ENCODE peak calls at places on chromosomes 5 and 9, in nine cellular contexts. One of them, this sample, is unnamed.

GRCh38 chr9:70120834-70121510 is 77.3 kb downstream of the MAMDC2 start:
- DNase-seq in hepatocyte: peak; percentile 42
- DNase-seq in neural progenitor cell: peak; percentile 12
- DNase-seq in OCI-LY7: no peak
- DNase-seq in HCT116: no peak
- DNase-seq in fibroblast of lung: peak; percentile 99
- DNase-seq in K562: no peak
- DNase-seq in IMR-90: peak; percentile 97
- DNase-seq in astrocyte: peak; percentile 97
- DNase-seq in this sample: peak; percentile 90

GRCh38 chr9:95854386-95855015 is 21.0 kb upstream of the ERCC6L2 start:
- DNase-seq in hepatocyte: no peak
- DNase-seq in neural progenitor cell: no peak
- DNase-seq in OCI-LY7: no peak
- DNase-seq in HCT116: no peak
- DNase-seq in fibroblast of lung: peak; percentile 80
- DNase-seq in K562: no peak
- DNase-seq in IMR-90: peak; percentile 82
- DNase-seq in astrocyte: peak; percentile 78
- DNase-seq in this sample: no peak

GRCh38 chr5:32934529-32934928 is 223.4 kb downstream of the NPR3 start:
- DNase-seq in hepatocyte: no peak
- DNase-seq in neural progenitor cell: no peak
- DNase-seq in OCI-LY7: no peak
- DNase-seq in HCT116: no peak
- DNase-seq in fibroblast of lung: no peak
- DNase-seq in K562: no peak
- DNase-seq in IMR-90: no peak
- DNase-seq in astrocyte: no peak
- DNase-seq in this sample: no peak

GRCh38 chr5:56356121-56356875 is 123.2 kb upstream of the ANKRD55 start:
- DNase-seq in hepatocyte: peak; percentile 38
- DNase-seq in neural progenitor cell: no peak
- DNase-seq in OCI-LY7: no peak
- DNase-seq in HCT116: no peak
- DNase-seq in fibroblast of lung: no peak
- DNase-seq in K562: no peak
- DNase-seq in IMR-90: peak; percentile 14
- DNase-seq in astrocyte: no peak
- DNase-seq in this sample: no peak

GRCh38 chr9:135244271-135244691 is 156.8 kb downstream of the OLFM1 start:
- DNase-seq in hepatocyte: no peak
- DNase-seq in neural progenitor cell: no peak
- DNase-seq in OCI-LY7: no peak
- DNase-seq in HCT116: no peak
- DNase-seq in fibroblast of lung: no peak
- DNase-seq in K562: no peak
- DNase-seq in IMR-90: no peak
- DNase-seq in astrocyte: no peak
- DNase-seq in this sample: no peak

GRCh38 chr9:1047605-1048235 is 2.4 kb upstream of the DMRT2 start:
- DNase-seq in hepatocyte: no peak
- DNase-seq in neural progenitor cell: no peak
- DNase-seq in OCI-LY7: peak; percentile 3
- DNase-seq in HCT116: no peak
- DNase-seq in fibroblast of lung: no peak
- DNase-seq in K562: no peak
- DNase-seq in IMR-90: peak; percentile 3
- DNase-seq in astrocyte: no peak
- DNase-seq in this sample: no peak

GRCh38 chr5:40378431-40379175 is 301.1 kb upstream of the PTGER4 start:
- DNase-seq in hepatocyte: no peak
- DNase-seq in neural progenitor cell: no peak
- DNase-seq in OCI-LY7: no peak
- DNase-seq in HCT116: no peak
- DNase-seq in fibroblast of lung: no peak
- DNase-seq in K562: no peak
- DNase-seq in IMR-90: no peak
- DNase-seq in astrocyte: no peak
- DNase-seq in this sample: no peak

GRCh38 chr9:90880066-90880465 is 78.4 kb downstream of the SYK start:
- DNase-seq in hepatocyte: no peak
- DNase-seq in neural progenitor cell: no peak
- DNase-seq in OCI-LY7: no peak
- DNase-seq in HCT116: no peak
- DNase-seq in fibroblast of lung: no peak
- DNase-seq in K562: no peak
- DNase-seq in IMR-90: no peak
- DNase-seq in astrocyte: no peak
- DNase-seq in this sample: no peak

GRCh38 chr9:16154570-16155078 is 601.8 kb downstream of the CCDC171 start:
- DNase-seq in hepatocyte: peak; percentile 83
- DNase-seq in neural progenitor cell: peak; percentile 84
- DNase-seq in OCI-LY7: peak; percentile 4
- DNase-seq in HCT116: no peak
- DNase-seq in fibroblast of lung: peak; percentile 64
- DNase-seq in K562: peak; percentile 15
- DNase-seq in IMR-90: no peak
- DNase-seq in astrocyte: no peak
- DNase-seq in this sample: no peak

GRCh38 chr9:89477811-89478583 is 19.9 kb downstream of the SEMA4D start:
- DNase-seq in hepatocyte: peak; percentile 55
- DNase-seq in neural progenitor cell: no peak
- DNase-seq in OCI-LY7: no peak
- DNase-seq in HCT116: no peak
- DNase-seq in fibroblast of lung: peak; percentile 82
- DNase-seq in K562: no peak
- DNase-seq in IMR-90: peak; percentile 46
- DNase-seq in astrocyte: peak; percentile 74
- DNase-seq in this sample: no peak

GRCh38 chr5:1239514-1240251 is 14.5 kb downstream of the SLC6A18 start:
- DNase-seq in hepatocyte: peak; percentile 69
- DNase-seq in neural progenitor cell: no peak
- DNase-seq in OCI-LY7: no peak
- DNase-seq in HCT116: no peak
- DNase-seq in fibroblast of lung: no peak
- DNase-seq in K562: peak; percentile 51
- DNase-seq in IMR-90: no peak
- DNase-seq in astrocyte: no peak
- DNase-seq in this sample: no peak

GRCh38 chr5:133981714-133982113 is 13.3 kb upstream of the C5orf15 start:
- DNase-seq in hepatocyte: no peak
- DNase-seq in neural progenitor cell: no peak
- DNase-seq in OCI-LY7: no peak
- DNase-seq in HCT116: no peak
- DNase-seq in fibroblast of lung: no peak
- DNase-seq in K562: no peak
- DNase-seq in IMR-90: no peak
- DNase-seq in astrocyte: no peak
- DNase-seq in this sample: no peak

GRCh38 chr9:2120926-2121689 is 106.0 kb downstream of the SMARCA2 start:
- DNase-seq in hepatocyte: no peak
- DNase-seq in neural progenitor cell: no peak
- DNase-seq in OCI-LY7: no peak
- DNase-seq in HCT116: peak; percentile 7
- DNase-seq in fibroblast of lung: peak; percentile 54
- DNase-seq in K562: no peak
- DNase-seq in IMR-90: peak; percentile 56
- DNase-seq in astrocyte: peak; percentile 41
- DNase-seq in this sample: no peak

GRCh38 chr9:130183133-130183762 is 11.0 kb downstream of the NCS1 start:
- DNase-seq in hepatocyte: peak; percentile 62
- DNase-seq in neural progenitor cell: peak; percentile 64
- DNase-seq in OCI-LY7: no peak
- DNase-seq in HCT116: no peak
- DNase-seq in fibroblast of lung: peak; percentile 81
- DNase-seq in K562: no peak
- DNase-seq in IMR-90: peak; percentile 71
- DNase-seq in astrocyte: peak; percentile 71
- DNase-seq in this sample: no peak

DNA sequence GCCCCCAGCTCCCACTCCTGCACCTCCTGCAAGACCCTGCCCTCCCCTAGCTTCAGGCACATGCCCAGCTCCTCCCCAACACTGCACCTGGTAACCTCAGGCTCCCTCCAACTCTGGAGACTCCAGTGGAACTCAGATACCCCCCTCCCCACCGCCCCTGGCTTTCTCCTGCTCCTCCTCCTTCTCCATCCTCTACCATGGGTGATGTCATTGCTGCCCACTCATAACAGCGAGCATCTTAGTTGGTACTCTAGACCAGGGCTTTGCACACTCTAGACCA is 24.7 kb upstream of the CNOT6 start:
- DNase-seq in hepatocyte: no peak
- DNase-seq in neural progenitor cell: no peak
- DNase-seq in OCI-LY7: no peak
- DNase-seq in HCT116: no peak
- DNase-seq in fibroblast of lung: no peak
- DNase-seq in K562: no peak
- DNase-seq in IMR-90: no peak
- DNase-seq in astrocyte: no peak
- DNase-seq in this sample: no peak
- H3K27ac ChIP-seq in hepatocyte: no peak overlapping the region
- H3K27ac ChIP-seq in neural progenitor cell: no peak overlapping the region
- H3K27ac ChIP-seq in OCI-LY7: no peak overlapping the region
- H3K27ac ChIP-seq in HCT116: no peak overlapping the region
- H3K27ac ChIP-seq in fibroblast of lung: no peak overlapping the region
- H3K27ac ChIP-seq in K562: no peak overlapping the region
- H3K27ac ChIP-seq in IMR-90: no peak overlapping the region
- H3K27ac ChIP-seq in astrocyte: no peak overlapping the region
- H3K27ac ChIP-seq in this sample: no peak overlapping the region

GRCh38 chr9:81030027-81030426 is 659.3 kb downstream of the TLE1 start:
- DNase-seq in hepatocyte: no peak
- DNase-seq in neural progenitor cell: no peak
- DNase-seq in OCI-LY7: no peak
- DNase-seq in HCT116: no peak
- DNase-seq in fibroblast of lung: no peak
- DNase-seq in K562: no peak
- DNase-seq in IMR-90: no peak
- DNase-seq in astrocyte: no peak
- DNase-seq in this sample: no peak
- H3K4me1 ChIP-seq in hepatocyte: peaks cover 18% of the 10 kb centered on the region
- H3K4me1 ChIP-seq in neural progenitor cell: no peaks in the 10 kb centered on the region
- H3K4me1 ChIP-seq in OCI-LY7: no peaks in the 10 kb centered on the region
- H3K4me1 ChIP-seq in HCT116: peaks cover 7% of the 10 kb centered on the region
- H3K4me1 ChIP-seq in fibroblast of lung: peaks cover 6% of the 10 kb centered on the region
- H3K4me1 ChIP-seq in K562: no peaks in the 10 kb centered on the region
- H3K4me1 ChIP-seq in IMR-90: peaks cover 11% of the 10 kb centered on the region
- H3K4me1 ChIP-seq in astrocyte: peaks cover 35% of the 10 kb centered on the region
- H3K4me1 ChIP-seq in this sample: peaks cover 30% of the 10 kb centered on the region

GRCh38 chr5:150521522-150521817 is 13.5 kb downstream of the NDST1 start:
- DNase-seq in hepatocyte: no peak
- DNase-seq in neural progenitor cell: no peak
- DNase-seq in OCI-LY7: no peak
- DNase-seq in HCT116: no peak
- DNase-seq in fibroblast of lung: no peak
- DNase-seq in K562: no peak
- DNase-seq in IMR-90: no peak
- DNase-seq in astrocyte: no peak
- DNase-seq in this sample: no peak

GRCh38 chr5:150521939-150522503 is 14.1 kb downstream of the NDST1 start:
- DNase-seq in hepatocyte: no peak
- DNase-seq in neural progenitor cell: no peak
- DNase-seq in OCI-LY7: no peak
- DNase-seq in HCT116: no peak
- DNase-seq in fibroblast of lung: no peak
- DNase-seq in K562: no peak
- DNase-seq in IMR-90: no peak
- DNase-seq in astrocyte: no peak
- DNase-seq in this sample: no peak

GRCh38 chr5:150519978-150520377 is 12.0 kb downstream of the NDST1 start:
- DNase-seq in hepatocyte: no peak
- DNase-seq in neural progenitor cell: no peak
- DNase-seq in OCI-LY7: no peak
- DNase-seq in HCT116: no peak
- DNase-seq in fibroblast of lung: no peak
- DNase-seq in K562: no peak
- DNase-seq in IMR-90: no peak
- DNase-seq in astrocyte: no peak
- DNase-seq in this sample: no peak

GRCh38 chr5:150519560-150519945 is 11.6 kb downstream of the NDST1 start:
- DNase-seq in hepatocyte: no peak
- DNase-seq in neural progenitor cell: no peak
- DNase-seq in OCI-LY7: no peak
- DNase-seq in HCT116: no peak
- DNase-seq in fibroblast of lung: no peak
- DNase-seq in K562: no peak
- DNase-seq in IMR-90: no peak
- DNase-seq in astrocyte: no peak
- DNase-seq in this sample: no peak

DNA sequence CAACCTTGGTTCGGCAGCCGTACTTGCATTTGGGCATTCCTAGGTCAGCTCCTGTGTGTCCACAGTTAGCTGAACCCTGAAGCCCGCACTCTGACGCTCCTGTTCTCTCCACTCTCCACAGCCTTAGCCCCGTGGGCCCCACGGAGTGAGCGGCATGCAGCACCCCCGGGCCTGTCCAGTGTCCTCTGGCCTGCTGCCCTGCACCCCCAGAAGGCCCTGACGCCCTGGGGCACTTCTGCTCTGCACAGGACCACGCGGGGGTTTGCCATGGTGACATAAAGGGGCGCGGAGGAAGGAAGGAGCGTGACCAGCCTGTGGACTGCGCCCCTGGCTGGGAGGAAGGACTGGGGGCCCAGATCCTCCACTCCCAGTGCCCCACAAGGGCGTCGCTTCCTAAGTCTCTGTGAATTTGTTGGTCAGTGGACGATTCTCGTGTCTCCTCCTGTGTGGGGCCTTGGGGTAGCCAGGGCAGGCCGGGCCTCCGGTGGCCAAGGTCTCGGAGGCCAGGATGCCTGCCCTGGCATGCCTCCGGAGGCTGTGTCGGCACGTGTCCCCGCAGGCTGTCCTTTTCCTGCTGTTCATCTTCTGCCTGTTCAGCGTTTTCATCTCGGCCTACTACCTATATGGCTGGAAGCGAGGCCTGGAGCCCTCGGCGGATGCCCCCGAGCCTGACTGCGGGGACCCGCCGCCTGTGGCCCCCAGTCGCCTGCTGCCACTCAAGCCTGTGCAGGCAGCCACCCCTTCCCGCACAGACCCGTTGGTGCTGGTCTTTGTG is 13.0 kb downstream of the NDST1 start:
- DNase-seq in hepatocyte: no peak
- DNase-seq in neural progenitor cell: no peak
- DNase-seq in OCI-LY7: no peak
- DNase-seq in HCT116: no peak
- DNase-seq in fibroblast of lung: no peak
- DNase-seq in K562: no peak
- DNase-seq in IMR-90: no peak
- DNase-seq in astrocyte: no peak
- DNase-seq in this sample: no peak
- H4K20me1 ChIP-seq in hepatocyte: peaks cover 40% of the 10 kb centered on the region
- H4K20me1 ChIP-seq in neural progenitor cell: peaks cover 64% of the 10 kb centered on the region
- H4K20me1 ChIP-seq in OCI-LY7: no peaks in the 10 kb centered on the region
- H4K20me1 ChIP-seq in HCT116: no peaks in the 10 kb centered on the region
- H4K20me1 ChIP-seq in fibroblast of lung: no peaks in the 10 kb centered on the region
- H4K20me1 ChIP-seq in K562: peaks cover 43% of the 10 kb centered on the region
- H4K20me1 ChIP-seq in IMR-90: peaks cover 88% of the 10 kb centered on the region
- H4K20me1 ChIP-seq in astrocyte: peaks cover 80% of the 10 kb centered on the region
- H4K20me1 ChIP-seq in this sample: peaks cover 12% of the 10 kb centered on the region

DNA sequence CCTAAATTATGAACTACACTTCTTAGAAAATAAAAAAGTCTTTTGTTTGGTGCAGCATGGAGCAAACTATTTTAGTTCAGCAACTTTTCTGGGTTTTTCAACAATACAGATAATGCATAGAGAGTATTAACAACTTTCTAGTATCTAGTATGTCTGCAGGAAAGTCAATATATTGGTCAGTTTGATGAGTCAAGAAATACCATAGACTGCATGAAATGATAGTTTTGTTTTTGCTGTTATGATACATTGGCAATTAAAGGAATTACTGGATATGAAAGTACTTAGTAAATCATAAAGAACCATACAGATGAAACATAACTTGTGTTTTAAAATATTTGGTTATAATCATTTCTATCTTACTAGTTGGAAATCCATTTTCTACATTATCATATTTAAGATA is 173.5 kb downstream of the GIN1 start:
- DNase-seq in hepatocyte: no peak
- DNase-seq in neural progenitor cell: no peak
- DNase-seq in OCI-LY7: no peak
- DNase-seq in HCT116: no peak
- DNase-seq in fibroblast of lung: no peak
- DNase-seq in K562: no peak
- DNase-seq in IMR-90: no peak
- DNase-seq in astrocyte: no peak
- DNase-seq in this sample: no peak
- H3K27ac ChIP-seq in hepatocyte: no peak overlapping the region
- H3K27ac ChIP-seq in neural progenitor cell: peak overlapping the region; percentile 79
- H3K27ac ChIP-seq in OCI-LY7: no peak overlapping the region
- H3K27ac ChIP-seq in HCT116: no peak overlapping the region
- H3K27ac ChIP-seq in fibroblast of lung: no peak overlapping the region
- H3K27ac ChIP-seq in K562: no peak overlapping the region
- H3K27ac ChIP-seq in IMR-90: no peak overlapping the region
- H3K27ac ChIP-seq in astrocyte: no peak overlapping the region
- H3K27ac ChIP-seq in this sample: no peak overlapping the region

This sample was measured in keratinocyte.